ENCODE peak calls at places on chromosomes 7 and 10, in five cellular contexts. H, B, W, T and Z are unnamed samples. For H3K27me3 and H3K4me1, the result is how much of the 10 kb centered on the place peaks cover.

GRCh38 chr7:80135306-80136104 is 874 bp downstream of the GNAI1 start:
- DNase-seq in T (no peak), H (no peak), W (peak), B (no peak), Z (no peak)

GRCh38 chr10:271201-271600 is 135.9 kb downstream of the ZMYND11 start:
- DNase-seq in T (no peak), W (no peak), H (no peak), B (no peak), Z (no peak)

GRCh38 chr10:4770766-4771553 is 55.0 kb upstream of the AKR1E2 start:
- DNase-seq in T (no peak), W (peak), B (no peak), H (no peak), Z (no peak)

GRCh38 chr7:80781561-80781979 is 137.3 kb downstream of the SEMA3C start:
- DNase-seq in B (peak), T (no peak), H (peak), W (peak), Z (no peak)

GRCh38 chr7:105831824-105832535 is 44.4 kb downstream of the ATXN7L1 start:
- DNase-seq in B (no peak), T (no peak), H (no peak), W (peak), Z (no peak)

GRCh38 chr10:58282615-58283014 is 13.7 kb downstream of the CISD1 start:
- DNase-seq in H (no peak), B (no peak), T (no peak), W (no peak), Z (no peak)

GRCh38 chr7:47804767-47805545 is 143.3 kb downstream of the PKD1L1 start:
- DNase-seq in T (no peak), W (no peak), B (no peak), H (no peak), Z (no peak)

GRCh38 chr7:24891173-24891787 is 88.7 kb downstream of the OSBPL3 start:
- DNase-seq in B (no peak), W (no peak), H (no peak), T (no peak), Z (no peak)

GRCh38 chr10:42952358-42952757 is 124.5 kb upstream of the RET start:
- DNase-seq in W (no peak), T (peak), H (peak), B (no peak), Z (peak)

GRCh38 chr10:76112826-76113150 is 681.4 kb downstream of the LRMDA start:
- DNase-seq in W (no peak), T (no peak), B (no peak), H (no peak), Z (no peak)

GRCh38 chr7:4103352-4104091 is 578.6 kb upstream of the FOXK1 start:
- DNase-seq in T (peak), W (peak), H (no peak), B (no peak), Z (no peak)

GRCh38 chr10:113060221-113061053 is 110.4 kb downstream of the TCF7L2 start:
- DNase-seq in W (peak), H (peak), T (no peak), B (peak), Z (no peak)

GRCh38 chr10:99779335-99779734 is 3.1 kb upstream of the ABCC2 start:
- DNase-seq in T (no peak), B (peak), H (no peak), W (peak), Z (no peak)

GRCh38 chr7:146956323-146956722 is 839.7 kb downstream of the CNTNAP2 start:
- DNase-seq in W (no peak), B (no peak), T (no peak), H (no peak), Z (no peak)

GRCh38 chr7:16846611-16847165 is 35.1 kb downstream of the AGR3 start:
- DNase-seq in B (no peak), T (no peak), W (no peak), H (no peak), Z (no peak)

GRCh38 chr10:81984428-81984827 is 109.4 kb downstream of the NRG3 start:
- DNase-seq in W (no peak), H (no peak), T (no peak), B (no peak), Z (no peak)

GRCh38 chr7:134710511-134710853 is 63.8 kb downstream of the BPGM start:
- DNase-seq in B (no peak), T (no peak), H (no peak), W (no peak), Z (no peak)

GRCh38 chr10:103843854-103844567 is 11.4 kb downstream of the SH3PXD2A start:
- DNase-seq in W (no peak), H (peak), T (peak), B (no peak), Z (no peak)

GRCh38 chr7:97002555-97003261 is 2.6 kb upstream of the DLX6 start:
- DNase-seq in T (no peak), W (no peak), H (no peak), B (no peak), Z (no peak)

GRCh38 chr7:90334193-90334843 is 12.2 kb upstream of the GTPBP10 start:
- DNase-seq in T (no peak), W (no peak), H (no peak), B (no peak), Z (no peak)

DNA sequence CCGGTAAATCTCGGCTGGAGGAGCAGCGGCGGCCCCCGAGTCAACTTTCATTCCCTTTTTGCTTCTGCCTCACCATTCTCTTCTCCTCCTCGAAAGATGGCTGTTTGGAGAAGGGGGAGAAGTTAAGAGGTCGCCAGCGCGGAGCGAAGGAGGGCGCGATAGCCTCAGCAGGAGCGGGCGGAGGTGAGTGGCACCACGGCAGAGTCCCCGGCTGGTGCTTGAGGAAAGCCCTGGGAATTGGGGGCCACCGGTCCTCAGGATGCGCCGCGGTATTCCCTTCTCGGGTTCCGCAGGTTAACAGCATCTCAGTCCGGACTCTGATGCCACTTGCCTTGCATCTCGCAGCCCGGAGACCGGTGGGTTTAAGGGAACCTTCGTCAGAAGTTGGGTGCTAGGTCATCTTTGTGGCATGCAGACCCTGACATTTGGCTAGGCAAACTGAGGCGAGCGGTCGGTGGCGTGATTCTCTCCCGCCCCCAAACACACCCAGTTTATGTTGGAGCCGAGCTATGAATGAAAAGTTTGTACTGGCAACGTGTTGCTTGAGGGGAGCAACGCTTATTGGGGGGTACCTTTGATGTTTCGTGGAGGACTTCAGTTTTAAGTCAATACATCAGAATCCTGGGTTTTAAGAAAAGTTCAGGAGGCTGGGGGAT is 59.5 kb upstream of the PRPS1L1 start:
- DNase-seq in W (no peak), H (no peak), T (peak), B (no peak), Z (no peak)
- H3K27me3 ChIP-seq in W (under half), H (under half), T (under half), B (under half), Z (under half)

DNA sequence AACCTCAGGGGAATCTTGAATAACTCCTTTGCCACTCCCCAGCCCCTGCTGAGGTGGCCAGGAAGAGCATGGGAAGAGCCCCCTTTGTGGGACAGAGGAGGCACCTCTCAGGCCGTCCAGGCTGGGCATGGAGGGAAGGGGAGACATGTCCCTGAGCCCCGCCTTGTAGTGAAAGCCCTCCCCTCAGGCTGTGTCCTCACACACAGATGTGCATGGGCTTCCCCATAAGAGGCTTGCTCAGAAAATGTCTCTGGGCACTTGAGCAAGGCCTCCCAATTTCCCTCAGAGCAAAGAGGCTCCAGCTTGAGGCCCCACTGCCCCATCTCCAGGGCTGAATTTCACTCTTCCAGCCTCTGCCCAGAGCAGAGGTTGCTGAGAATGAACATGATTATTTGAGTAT is 3.8 kb downstream of the TMEM72 start:
- DNase-seq in T (no peak), B (no peak), H (no peak), W (no peak), Z (no peak)
- H3K4me3 ChIP-seq in T (no peak), B (no peak), H (no peak), W (no peak), Z (no peak)

GRCh38 chr10:71748671-71749191 is 24.6 kb downstream of the VSIR start:
- DNase-seq in T (peak), B (peak), W (no peak), H (peak), Z (no peak)

GRCh38 chr10:71749396-71749795 is 23.9 kb downstream of the VSIR start:
- DNase-seq in B (no peak), T (peak), W (no peak), H (no peak), Z (no peak)

GRCh38 chr10:71747039-71747807 is 26.1 kb downstream of the VSIR start:
- DNase-seq in T (no peak), B (no peak), W (no peak), H (no peak), Z (no peak)

GRCh38 chr10:71746344-71747037 is 26.8 kb downstream of the VSIR start:
- DNase-seq in B (no peak), T (peak), W (no peak), H (no peak), Z (peak)

GRCh38 chr10:71747808-71748523 is 25.4 kb downstream of the VSIR start:
- DNase-seq in H (no peak), B (no peak), T (peak), W (no peak), Z (no peak)
- H3K4me1 ChIP-seq in H (under half), B (under half), T (half or more), W (under half), Z (under half)

DNA sequence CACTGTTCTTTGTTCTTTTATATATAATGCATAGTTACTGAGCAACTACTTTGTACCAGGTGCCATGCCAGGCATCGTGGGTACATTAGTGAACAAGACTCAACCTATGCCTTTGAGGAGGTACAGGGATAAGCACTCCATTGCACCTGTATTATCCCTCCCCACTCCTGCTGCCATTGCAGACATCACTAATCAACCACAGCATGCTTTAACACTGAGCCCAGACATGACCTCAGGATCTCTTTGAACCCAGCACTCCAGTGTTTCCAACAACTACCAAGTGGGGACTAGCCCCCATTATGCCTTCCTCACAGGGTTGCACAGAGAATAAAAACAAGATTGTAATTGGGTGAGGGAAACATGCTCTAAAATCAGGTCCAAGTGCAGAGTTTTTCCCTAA is 60.5 kb upstream of the COL13A1 start:
- DNase-seq in T (no peak), W (no peak), H (no peak), B (no peak), Z (no peak)
- H3K27me3 ChIP-seq in T (under half), W (under half), H (under half), B (under half), Z (under half)

DNA sequence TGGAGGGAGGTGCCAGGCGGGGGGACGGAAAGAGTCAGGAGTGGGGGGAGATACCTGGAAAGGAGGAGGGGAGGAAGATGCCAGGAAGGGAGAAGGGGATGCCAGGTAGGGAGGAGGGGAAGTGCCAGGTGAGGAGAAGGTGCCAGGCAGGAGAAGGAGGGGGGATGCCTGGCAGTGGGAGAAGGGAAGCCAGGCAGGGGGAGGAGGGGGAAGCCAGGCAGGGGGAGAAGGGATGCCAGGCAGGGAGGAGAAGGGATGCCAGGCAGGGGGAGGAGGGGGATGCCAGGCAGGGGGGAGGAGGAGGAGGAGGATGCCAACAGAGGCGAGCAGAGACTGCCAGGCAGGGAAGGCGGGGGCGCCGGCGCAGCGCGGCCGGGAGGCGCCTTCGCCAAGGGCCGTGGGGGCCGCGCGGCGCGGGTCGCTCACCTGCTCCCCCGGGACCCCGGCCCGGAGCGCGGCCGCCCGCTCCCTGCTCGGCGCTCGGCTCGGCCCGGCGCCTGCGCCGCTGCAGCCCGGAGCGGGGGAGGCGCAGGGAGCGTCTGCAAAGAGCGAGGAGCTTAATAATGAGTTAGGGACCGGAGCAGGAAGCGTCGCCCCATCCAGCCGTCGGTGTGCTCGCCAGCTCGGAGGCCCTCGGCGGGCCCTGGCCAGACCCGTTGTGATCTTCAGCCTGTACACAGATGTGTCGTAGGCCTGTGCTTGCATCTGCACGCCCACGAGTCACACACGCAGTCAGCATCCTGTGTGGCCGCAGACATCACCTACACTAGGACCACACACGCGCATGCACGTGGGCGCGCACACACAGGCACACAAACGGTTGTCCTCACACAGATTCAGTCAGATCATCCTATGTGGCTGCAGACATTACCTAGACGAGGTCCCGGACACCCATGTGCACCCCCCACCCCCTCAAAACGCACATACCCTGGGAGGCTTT is 28.4 kb upstream of the SMARCD3 start:
- DNase-seq in H (no peak), T (peak), B (peak), W (peak), Z (peak)
- H3K4me3 ChIP-seq in H (peak), T (peak), B (peak), W (peak), Z (peak)

GRCh38 chr10:11250304-11250703 is 232.6 kb downstream of the CELF2 start:
- DNase-seq in H (no peak), W (no peak), B (no peak), T (no peak), Z (no peak)

GRCh38 chr10:11245510-11245909 is 227.8 kb downstream of the CELF2 start:
- DNase-seq in T (no peak), H (no peak), W (no peak), B (no peak), Z (no peak)

GRCh38 chr10:11246752-11247467 is 229.2 kb downstream of the CELF2 start:
- DNase-seq in W (no peak), T (peak), H (no peak), B (no peak), Z (no peak)

GRCh38 chr10:11245981-11246590 is 228.4 kb downstream of the CELF2 start:
- DNase-seq in T (no peak), W (no peak), H (no peak), B (no peak), Z (no peak)

DNA sequence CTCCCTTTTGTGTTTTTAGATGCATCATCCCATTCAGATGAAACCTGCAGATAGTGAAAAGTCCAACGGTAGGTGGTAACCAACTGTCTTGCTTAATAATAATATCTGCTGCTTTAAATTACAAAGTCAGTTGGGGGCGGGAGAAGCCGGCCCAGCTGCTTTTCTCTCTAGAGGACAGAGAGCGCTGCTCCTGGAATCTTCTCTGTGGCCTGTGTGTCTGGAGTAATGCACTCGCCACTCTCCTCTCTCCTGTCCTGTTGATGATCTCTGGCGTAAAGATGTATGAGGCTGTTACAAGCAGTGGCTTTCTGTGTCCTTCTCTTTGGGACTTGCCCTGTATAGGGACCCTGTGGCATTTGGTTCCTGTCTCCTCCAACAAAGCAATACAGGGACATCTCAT is 231.5 kb downstream of the CELF2 start:
- DNase-seq in T (no peak), H (no peak), W (no peak), B (no peak), Z (no peak)
- H3K4me1 ChIP-seq in T (under half), H (under half), W (under half), B (under half), Z (under half)